ENCODE peak calls at places on chromosomes 7 and 10, in five cellular contexts. One of them, this sample, is unnamed.

GRCh38 chr10:71765176-71765906 is 8.0 kb downstream of the VSIR start:
- DNase-seq in cardiac muscle cell: no peak
- DNase-seq in transverse colon: no peak
- DNase-seq in left ventricle myocardium inferior: peak
- DNase-seq in astrocyte: peak
- DNase-seq in this sample: no peak

GRCh38 chr10:96096958-96097357 is 33.1 kb upstream of the ZNF518A start:
- DNase-seq in cardiac muscle cell: no peak
- DNase-seq in transverse colon: no peak
- DNase-seq in left ventricle myocardium inferior: no peak
- DNase-seq in astrocyte: no peak
- DNase-seq in this sample: no peak

GRCh38 chr10:63720689-63721088 is 199.5 kb downstream of the REEP3 start:
- DNase-seq in cardiac muscle cell: no peak
- DNase-seq in transverse colon: no peak
- DNase-seq in left ventricle myocardium inferior: no peak
- DNase-seq in astrocyte: no peak
- DNase-seq in this sample: no peak

GRCh38 chr7:47438411-47439029 is 143.4 kb downstream of the TNS3 start:
- DNase-seq in cardiac muscle cell: no peak
- DNase-seq in transverse colon: no peak
- DNase-seq in left ventricle myocardium inferior: no peak
- DNase-seq in astrocyte: no peak
- DNase-seq in this sample: no peak

GRCh38 chr10:120600871-120601644 is 144.0 kb downstream of the PLPP4 start:
- DNase-seq in cardiac muscle cell: peak
- DNase-seq in transverse colon: no peak
- DNase-seq in left ventricle myocardium inferior: no peak
- DNase-seq in astrocyte: peak
- DNase-seq in this sample: peak

GRCh38 chr7:44131173-44132009 is 8.0 kb upstream of the POLD2 start:
- DNase-seq in cardiac muscle cell: peak
- DNase-seq in transverse colon: no peak
- DNase-seq in left ventricle myocardium inferior: peak
- DNase-seq in astrocyte: no peak
- DNase-seq in this sample: peak

GRCh38 chr7:27167916-27168264 is 2.6 kb upstream of the HOXA9 start:
- DNase-seq in cardiac muscle cell: no peak
- DNase-seq in transverse colon: no peak
- DNase-seq in left ventricle myocardium inferior: no peak
- DNase-seq in astrocyte: no peak
- DNase-seq in this sample: no peak

GRCh38 chr10:69180525-69181204 is 631 bp downstream of the SUPV3L1 start:
- DNase-seq in cardiac muscle cell: no peak
- DNase-seq in transverse colon: no peak
- DNase-seq in left ventricle myocardium inferior: no peak
- DNase-seq in astrocyte: peak
- DNase-seq in this sample: peak

GRCh38 chr7:21256310-21256877 is 171.5 kb upstream of the SP4 start:
- DNase-seq in cardiac muscle cell: peak
- DNase-seq in transverse colon: no peak
- DNase-seq in left ventricle myocardium inferior: no peak
- DNase-seq in astrocyte: peak
- DNase-seq in this sample: peak

GRCh38 chr10:27959093-27959715 is 39.7 kb downstream of the ODAD2 start:
- DNase-seq in cardiac muscle cell: no peak
- DNase-seq in transverse colon: no peak
- DNase-seq in left ventricle myocardium inferior: no peak
- DNase-seq in astrocyte: peak
- DNase-seq in this sample: no peak

GRCh38 chr7:2033586-2034135 is 199.1 kb downstream of the MAD1L1 start:
- DNase-seq in cardiac muscle cell: no peak
- DNase-seq in transverse colon: no peak
- DNase-seq in left ventricle myocardium inferior: peak
- DNase-seq in astrocyte: no peak
- DNase-seq in this sample: no peak

GRCh38 chr7:34759477-34760125 is 101.6 kb downstream of the NPSR1 start:
- DNase-seq in cardiac muscle cell: peak
- DNase-seq in transverse colon: no peak
- DNase-seq in left ventricle myocardium inferior: no peak
- DNase-seq in astrocyte: peak
- DNase-seq in this sample: no peak

GRCh38 chr10:48496831-48497792 is 107.8 kb downstream of the ARHGAP22 start:
- DNase-seq in cardiac muscle cell: no peak
- DNase-seq in transverse colon: no peak
- DNase-seq in left ventricle myocardium inferior: no peak
- DNase-seq in astrocyte: peak
- DNase-seq in this sample: no peak

GRCh38 chr7:128231021-128231420 is 10.1 kb upstream of the LEP start:
- DNase-seq in cardiac muscle cell: no peak
- DNase-seq in transverse colon: no peak
- DNase-seq in left ventricle myocardium inferior: no peak
- DNase-seq in astrocyte: no peak
- DNase-seq in this sample: no peak

GRCh38 chr10:42781893-42782445 is 626 bp upstream of the BMS1 start:
- DNase-seq in cardiac muscle cell: no peak
- DNase-seq in transverse colon: peak
- DNase-seq in left ventricle myocardium inferior: no peak
- DNase-seq in astrocyte: no peak
- DNase-seq in this sample: peak

GRCh38 chr10:35640951-35641429 is 1.1 kb downstream of the FZD8 start:
- DNase-seq in cardiac muscle cell: peak
- DNase-seq in transverse colon: peak
- DNase-seq in left ventricle myocardium inferior: peak
- DNase-seq in astrocyte: peak
- DNase-seq in this sample: peak

GRCh38 chr7:66301737-66302136 is 96.6 kb downstream of the TPST1 start:
- DNase-seq in cardiac muscle cell: no peak
- DNase-seq in transverse colon: no peak
- DNase-seq in left ventricle myocardium inferior: no peak
- DNase-seq in astrocyte: no peak
- DNase-seq in this sample: no peak

GRCh38 chr7:137961200-137962177 is 40.4 kb downstream of the CREB3L2 start:
- DNase-seq in cardiac muscle cell: no peak
- DNase-seq in transverse colon: no peak
- DNase-seq in left ventricle myocardium inferior: no peak
- DNase-seq in astrocyte: peak
- DNase-seq in this sample: peak

GRCh38 chr10:48448796-48449195 is 142.3 kb downstream of the MAPK8 start:
- DNase-seq in cardiac muscle cell: no peak
- DNase-seq in transverse colon: no peak
- DNase-seq in left ventricle myocardium inferior: no peak
- DNase-seq in astrocyte: peak
- DNase-seq in this sample: no peak

GRCh38 chr10:114719311-114719710 is 61.2 kb upstream of the ABLIM1 start:
- DNase-seq in cardiac muscle cell: peak
- DNase-seq in transverse colon: peak
- DNase-seq in left ventricle myocardium inferior: no peak
- DNase-seq in astrocyte: no peak
- DNase-seq in this sample: no peak

GRCh38 chr10:28130267-28130666 is 131.4 kb upstream of the ODAD2 start:
- DNase-seq in cardiac muscle cell: no peak
- DNase-seq in transverse colon: no peak
- DNase-seq in left ventricle myocardium inferior: no peak
- DNase-seq in astrocyte: peak
- DNase-seq in this sample: no peak

GRCh38 chr10:32650246-32650655 is 204.3 kb downstream of the CCDC7 start:
- DNase-seq in cardiac muscle cell: no peak
- DNase-seq in transverse colon: no peak
- DNase-seq in left ventricle myocardium inferior: no peak
- DNase-seq in astrocyte: no peak
- DNase-seq in this sample: no peak

GRCh38 chr7:5352440-5353010 is 69.8 kb downstream of the SLC29A4 start:
- DNase-seq in cardiac muscle cell: no peak
- DNase-seq in transverse colon: no peak
- DNase-seq in left ventricle myocardium inferior: no peak
- DNase-seq in astrocyte: no peak
- DNase-seq in this sample: no peak

GRCh38 chr10:3119796-3120459 is 52.6 kb downstream of the PFKP start:
- DNase-seq in cardiac muscle cell: peak
- DNase-seq in transverse colon: no peak
- DNase-seq in left ventricle myocardium inferior: no peak
- DNase-seq in astrocyte: no peak
- DNase-seq in this sample: no peak

GRCh38 chr10:67140641-67141040 is 214.8 kb downstream of the LRRTM3 start:
- DNase-seq in cardiac muscle cell: peak
- DNase-seq in transverse colon: no peak
- DNase-seq in left ventricle myocardium inferior: no peak
- DNase-seq in astrocyte: no peak
- DNase-seq in this sample: no peak

GRCh38 chr10:123972481-123973401 is 81.1 kb upstream of the CPXM2 start:
- DNase-seq in cardiac muscle cell: peak
- DNase-seq in transverse colon: no peak
- DNase-seq in left ventricle myocardium inferior: no peak
- DNase-seq in astrocyte: no peak
- DNase-seq in this sample: no peak

GRCh38 chr7:37765872-37766525 is 82.4 kb upstream of the NME8 start:
- DNase-seq in cardiac muscle cell: no peak
- DNase-seq in transverse colon: no peak
- DNase-seq in left ventricle myocardium inferior: no peak
- DNase-seq in astrocyte: no peak
- DNase-seq in this sample: peak

GRCh38 chr10:133442191-133442966 is 11.4 kb upstream of the SCART1 start:
- DNase-seq in cardiac muscle cell: no peak
- DNase-seq in transverse colon: no peak
- DNase-seq in left ventricle myocardium inferior: no peak
- DNase-seq in astrocyte: no peak
- DNase-seq in this sample: peak

GRCh38 chr10:123760648-123761428 is 94.7 kb downstream of the GPR26 start:
- DNase-seq in cardiac muscle cell: no peak
- DNase-seq in transverse colon: no peak
- DNase-seq in left ventricle myocardium inferior: no peak
- DNase-seq in astrocyte: no peak
- DNase-seq in this sample: no peak

GRCh38 chr10:9853405-9854010 is 1164.2 kb upstream of the CELF2 start:
- DNase-seq in cardiac muscle cell: no peak
- DNase-seq in transverse colon: no peak
- DNase-seq in left ventricle myocardium inferior: peak
- DNase-seq in astrocyte: no peak
- DNase-seq in this sample: no peak

GRCh38 chr7:28855538-28856217 is 102.5 kb downstream of the TRIL start:
- DNase-seq in cardiac muscle cell: no peak
- DNase-seq in transverse colon: no peak
- DNase-seq in left ventricle myocardium inferior: no peak
- DNase-seq in astrocyte: peak
- DNase-seq in this sample: no peak

GRCh38 chr7:104978460-104978859 is 35.5 kb upstream of the KMT2E start:
- DNase-seq in cardiac muscle cell: no peak
- DNase-seq in transverse colon: no peak
- DNase-seq in left ventricle myocardium inferior: no peak
- DNase-seq in astrocyte: no peak
- DNase-seq in this sample: no peak

DNA sequence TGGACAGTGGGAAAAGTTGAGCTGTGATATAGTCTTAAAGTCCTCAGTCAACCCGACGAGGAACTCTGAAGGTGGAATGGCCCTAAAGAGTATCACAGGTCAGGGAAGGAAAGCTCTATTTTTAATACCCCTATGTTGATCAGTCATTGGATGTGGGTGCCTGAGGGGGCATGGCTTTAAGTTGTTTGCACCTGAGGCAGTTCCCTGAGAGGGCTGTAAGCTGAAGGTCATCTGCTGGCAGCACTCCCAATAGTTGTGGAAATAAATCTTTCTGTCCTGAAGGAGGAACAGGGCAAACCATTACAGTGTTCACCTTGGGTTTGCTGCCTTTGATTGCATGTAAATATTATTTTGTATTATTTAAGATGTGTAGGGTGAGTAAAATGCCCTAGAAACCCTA is 17.8 kb upstream of the C1GALT1 start:
- DNase-seq in cardiac muscle cell: no peak
- DNase-seq in transverse colon: no peak
- DNase-seq in left ventricle myocardium inferior: no peak
- DNase-seq in astrocyte: no peak
- DNase-seq in this sample: no peak
- TF ChIP-seq CTCF in cardiac muscle cell: no peak
- TF ChIP-seq CTCF in transverse colon: no peak
- TF ChIP-seq CTCF in left ventricle myocardium inferior: no peak
- TF ChIP-seq CTCF in astrocyte: no peak
- TF ChIP-seq CTCF in this sample: no peak

DNA sequence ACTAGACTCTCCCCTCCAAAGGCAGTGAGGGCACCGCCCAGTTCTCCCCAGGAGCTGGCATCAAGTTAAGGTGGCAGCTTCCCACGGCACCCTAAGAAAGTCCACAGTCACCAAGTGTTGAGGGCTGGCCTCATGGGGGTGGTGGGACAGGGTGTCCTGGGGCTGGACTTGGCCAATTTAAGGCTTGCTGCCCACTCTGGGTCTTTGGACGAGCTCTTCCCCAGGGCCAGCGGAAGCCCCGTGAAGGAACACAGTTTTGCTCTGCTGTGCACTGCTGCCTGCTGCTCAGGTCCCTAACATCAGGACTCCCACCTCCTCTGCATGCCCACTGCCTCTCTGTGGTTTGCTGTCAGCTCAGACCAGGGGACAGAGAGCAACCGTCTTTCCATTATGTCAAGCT is 57.3 kb upstream of the TMEM72 start:
- DNase-seq in cardiac muscle cell: no peak
- DNase-seq in transverse colon: no peak
- DNase-seq in left ventricle myocardium inferior: no peak
- DNase-seq in astrocyte: no peak
- DNase-seq in this sample: no peak
- TF ChIP-seq CTCF in cardiac muscle cell: no peak
- TF ChIP-seq CTCF in transverse colon: no peak
- TF ChIP-seq CTCF in left ventricle myocardium inferior: no peak
- TF ChIP-seq CTCF in astrocyte: no peak
- TF ChIP-seq CTCF in this sample: no peak

GRCh38 chr10:54402576-54402975 is 398.5 kb downstream of the PCDH15 start:
- DNase-seq in cardiac muscle cell: peak
- DNase-seq in transverse colon: no peak
- DNase-seq in left ventricle myocardium inferior: no peak
- DNase-seq in astrocyte: peak
- DNase-seq in this sample: no peak
- TF ChIP-seq CTCF in cardiac muscle cell: peak
- TF ChIP-seq CTCF in transverse colon: peak
- TF ChIP-seq CTCF in left ventricle myocardium inferior: peak
- TF ChIP-seq CTCF in astrocyte: peak
- TF ChIP-seq CTCF in this sample: no peak

DNA sequence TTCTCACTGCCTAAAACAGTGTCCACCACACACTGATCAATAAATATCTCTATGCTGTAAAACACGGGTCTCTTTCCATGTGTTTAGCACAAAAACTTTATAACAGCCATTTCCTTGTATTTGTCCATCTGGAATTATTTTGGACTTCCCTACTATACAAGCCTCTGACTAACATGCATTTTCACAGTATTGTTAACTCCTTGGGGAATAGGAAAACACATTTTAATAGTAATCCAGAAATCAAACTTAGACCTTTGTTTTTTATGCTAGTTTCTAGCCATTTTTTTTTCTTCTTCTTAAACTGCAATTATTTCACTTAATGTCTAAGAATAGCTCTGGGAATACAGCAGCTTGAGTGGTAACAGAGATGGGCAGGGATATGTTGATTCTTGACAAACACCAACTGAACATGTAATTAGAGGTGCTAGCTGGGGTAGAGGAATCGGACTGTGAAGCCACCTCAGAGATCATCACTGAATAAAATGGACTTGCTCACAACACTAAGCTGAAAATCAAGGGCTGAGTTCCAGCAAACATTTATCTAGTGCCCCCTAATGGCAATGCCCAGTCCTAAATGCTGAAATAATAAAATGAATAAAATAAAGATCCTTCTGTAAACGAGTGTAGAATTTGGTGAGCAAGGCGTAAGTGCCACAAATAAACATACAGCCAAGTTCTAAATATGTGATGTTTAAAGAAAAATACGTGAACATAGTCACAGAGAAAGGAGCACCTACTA is 593.1 kb downstream of the SORCS1 start:
- DNase-seq in cardiac muscle cell: peak
- DNase-seq in transverse colon: no peak
- DNase-seq in left ventricle myocardium inferior: no peak
- DNase-seq in astrocyte: peak
- DNase-seq in this sample: no peak
- TF ChIP-seq CTCF in cardiac muscle cell: peak
- TF ChIP-seq CTCF in transverse colon: no peak
- TF ChIP-seq CTCF in left ventricle myocardium inferior: peak
- TF ChIP-seq CTCF in astrocyte: peak
- TF ChIP-seq CTCF in this sample: no peak

This sample was measured in activated CD8-positive, alpha-beta T cell treated with anti-CD3 and anti-CD28 coated beads for 36 hours.